ENCODE peak calls at places on chromosomes 5 and 9, in eight cellular contexts. L is uterus, M is ovary, X is suprapubic skin, H is HCT116, U is breast epithelium, R is prostate gland, B is IMR-90. S is an unnamed sample.

GRCh38 chr5:93800988-93801811 is 59.8 kb upstream of the POU5F2 start:
- DNase-seq in L (no peak), R (peak), X (no peak), U (no peak), M (no peak), H (peak), B (peak), S (no peak)

GRCh38 chr5:74386571-74387334 is 253.8 kb downstream of the ENC1 start:
- DNase-seq in B (peak), U (no peak), R (no peak), X (no peak), L (no peak), M (no peak), H (no peak), S (no peak)

GRCh38 chr9:120151149-120151548 is 428.8 kb downstream of the CDK5RAP2 start:
- DNase-seq in H (no peak), B (no peak), M (no peak), L (no peak), R (no peak), U (no peak), X (no peak), S (no peak)

GRCh38 chr5:161686149-161686548 is 628 bp downstream of the GABRA6 start:
- DNase-seq in L (no peak), U (no peak), R (no peak), B (no peak), H (no peak), X (no peak), M (no peak), S (no peak)

GRCh38 chr5:79255786-79256557 is 20.0 kb downstream of the JMY start:
- DNase-seq in R (no peak), X (no peak), H (peak), U (no peak), M (no peak), L (no peak), B (peak), S (no peak)

GRCh38 chr9:137506274-137506673 is 43.9 kb downstream of the PNPLA7 start:
- DNase-seq in M (no peak), L (no peak), X (no peak), R (no peak), H (no peak), B (no peak), U (no peak), S (no peak)

GRCh38 chr9:137972355-137972987 is 94.9 kb downstream of the CACNA1B start:
- DNase-seq in L (peak), X (no peak), M (peak), H (no peak), U (no peak), R (no peak), B (no peak), S (no peak)

GRCh38 chr9:114309096-114309495 is 13.8 kb upstream of the ORM1 start:
- DNase-seq in X (peak), R (no peak), U (no peak), M (peak), L (peak), B (no peak), H (no peak), S (no peak)

GRCh38 chr9:5557606-5558587 is 47.6 kb downstream of the PDCD1LG2 start:
- DNase-seq in X (no peak), L (peak), R (no peak), H (no peak), U (no peak), M (peak), B (no peak), S (no peak)

GRCh38 chr5:140312067-140312790 is 9.3 kb upstream of the PFDN1 start:
- DNase-seq in L (no peak), M (no peak), U (no peak), H (no peak), B (peak), R (no peak), X (no peak), S (no peak)

GRCh38 chr5:61464512-61464911 is 132.5 kb downstream of the ZSWIM6 start:
- DNase-seq in H (no peak), X (no peak), M (no peak), U (no peak), L (no peak), R (no peak), B (no peak), S (no peak)

GRCh38 chr9:137042751-137043727 is 2.9 kb downstream of the NPDC1 start:
- DNase-seq in X (no peak), R (no peak), H (no peak), U (no peak), L (no peak), M (no peak), B (no peak), S (no peak)

GRCh38 chr9:93525476-93525875 is 50.9 kb upstream of the PHF2 start:
- DNase-seq in R (no peak), M (no peak), X (no peak), B (no peak), H (no peak), L (no peak), U (no peak), S (no peak)

GRCh38 chr9:129036241-129036922 is at the start of gene MIGA2:
- DNase-seq in B (peak), R (peak), M (peak), U (peak), H (peak), L (peak), X (peak), S (peak)

GRCh38 chr9:81182421-81182820 is 506.9 kb downstream of the TLE1 start:
- DNase-seq in X (no peak), L (no peak), H (no peak), U (no peak), R (no peak), B (peak), M (no peak), S (no peak)

GRCh38 chr5:178413992-178414391 is 176.2 kb downstream of the COL23A1 start:
- DNase-seq in B (no peak), X (peak), L (no peak), U (no peak), H (no peak), M (no peak), R (no peak), S (no peak)

GRCh38 chr5:44389410-44389879 is at the start of gene FGF10:
- DNase-seq in B (no peak), U (no peak), L (peak), H (no peak), M (peak), X (no peak), R (no peak), S (peak)

GRCh38 chr5:11715797-11716196 is 188.4 kb downstream of the CTNND2 start:
- DNase-seq in B (no peak), R (no peak), L (no peak), U (no peak), X (no peak), M (no peak), H (no peak), S (no peak)

GRCh38 chr5:147479431-147479830 is 30.4 kb downstream of the DPYSL3 start:
- DNase-seq in U (no peak), L (no peak), M (no peak), R (no peak), H (no peak), X (no peak), B (no peak), S (no peak)

GRCh38 chr5:113140837-113141661 is 164.5 kb downstream of the DCP2 start:
- DNase-seq in B (peak), X (no peak), H (no peak), R (no peak), M (no peak), U (no peak), L (no peak), S (peak)

GRCh38 chr5:142605649-142606048 is 80.2 kb downstream of the FGF1 start:
- DNase-seq in L (no peak), M (no peak), U (no peak), H (no peak), R (no peak), B (peak), X (no peak), S (no peak)

GRCh38 chr9:132401791-132402190 is 4.8 kb downstream of the TTF1 start:
- DNase-seq in B (no peak), X (no peak), M (no peak), R (no peak), L (no peak), U (no peak), H (no peak), S (no peak)

GRCh38 chr5:116013207-116013777 is 19.0 kb upstream of the ARL14EPL start:
- DNase-seq in M (no peak), H (no peak), R (no peak), L (no peak), B (peak), X (no peak), U (no peak), S (no peak)

GRCh38 chr5:141850183-141850768 is 27.9 kb downstream of the PCDH1 start:
- DNase-seq in X (no peak), U (no peak), R (peak), B (peak), H (no peak), M (peak), L (peak), S (no peak)

GRCh38 chr9:86557063-86557766 is 203.0 kb upstream of the TUT7 start:
- DNase-seq in R (no peak), U (no peak), X (no peak), M (no peak), H (no peak), L (peak), B (peak), S (peak)

GRCh38 chr9:92196909-92197308 is 81.7 kb upstream of the SPTLC1 start:
- DNase-seq in X (no peak), H (no peak), B (peak), R (no peak), L (no peak), M (no peak), U (no peak), S (no peak)

GRCh38 chr5:124001216-124001615 is 489.2 kb downstream of the CSNK1G3 start:
- DNase-seq in X (no peak), U (no peak), M (no peak), R (no peak), H (no peak), B (no peak), L (no peak), S (no peak)

GRCh38 chr5:111779260-111780254 is 22.6 kb upstream of the NREP start:
- DNase-seq in X (no peak), R (no peak), L (no peak), U (no peak), M (no peak), H (no peak), B (peak), S (no peak)

GRCh38 chr5:74670377-74671038 is 14.5 kb upstream of the HEXB start:
- DNase-seq in M (no peak), H (no peak), U (no peak), B (no peak), R (no peak), X (no peak), L (no peak), S (no peak)

GRCh38 chr5:148730272-148730954 is 76.1 kb upstream of the HTR4 start:
- DNase-seq in H (no peak), R (no peak), B (peak), L (no peak), X (no peak), M (no peak), U (no peak), S (no peak)
- TF ChIP-seq POLR2A in H (no peak), R (no peak), B (no peak), L (no peak), X (no peak), M (no peak), U (no peak), S (no peak)

GRCh38 chr5:9613360-9613759 is 16.8 kb downstream of the TAS2R1 start:
- DNase-seq in X (no peak), U (no peak), M (no peak), L (no peak), B (no peak), H (no peak), R (no peak), S (no peak)

GRCh38 chr5:9617191-9617590 is 13.0 kb downstream of the TAS2R1 start:
- DNase-seq in B (no peak), R (no peak), H (no peak), U (no peak), M (no peak), L (no peak), X (no peak), S (no peak)

GRCh38 chr5:9621379-9621903 is 8.7 kb downstream of the TAS2R1 start:
- DNase-seq in M (no peak), U (no peak), B (peak), X (no peak), H (no peak), L (no peak), R (no peak), S (no peak)

GRCh38 chr5:9619331-9620092 is 10.6 kb downstream of the TAS2R1 start:
- DNase-seq in X (no peak), L (no peak), M (no peak), B (no peak), R (no peak), H (no peak), U (no peak), S (no peak)

GRCh38 chr5:9617739-9618504 is 12.2 kb downstream of the TAS2R1 start:
- DNase-seq in B (no peak), H (no peak), R (no peak), L (no peak), M (no peak), U (no peak), X (no peak), S (no peak)
- TF ChIP-seq CTCF in B (no peak), H (no peak), R (no peak), L (no peak), M (no peak), U (no peak), X (no peak), S (no peak)

GRCh38 chr5:82384025-82384750 is 106.0 kb upstream of the RPS23 start:
- DNase-seq in X (no peak), U (no peak), H (no peak), L (no peak), R (no peak), M (no peak), B (no peak), S (no peak)
- TF ChIP-seq POLR2A in X (no peak), U (no peak), H (no peak), L (no peak), R (no peak), M (no peak), B (no peak), S (no peak)

DNA sequence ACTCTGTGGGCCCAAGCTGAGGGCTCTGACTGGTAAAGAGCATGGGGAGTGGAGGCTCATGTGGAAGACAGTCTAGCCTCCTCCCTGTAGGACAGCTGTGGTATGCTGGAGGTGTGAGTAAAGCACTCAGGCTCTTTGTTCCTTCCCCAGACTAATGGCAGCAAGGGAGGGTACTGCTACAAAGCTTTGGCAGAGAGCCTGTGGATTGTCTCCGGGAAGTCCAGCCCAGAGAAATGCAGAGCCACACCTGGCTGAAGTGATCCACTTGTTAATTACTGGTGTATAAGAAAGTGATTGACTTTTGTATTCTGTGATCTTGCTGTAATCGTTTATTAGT is 161.7 kb downstream of the OXCT1 start:
- DNase-seq in B (no peak), X (no peak), L (no peak), U (no peak), M (no peak), R (no peak), H (no peak), S (no peak)
- TF ChIP-seq CTCF in B (no peak), X (no peak), L (no peak), U (no peak), M (no peak), R (no peak), H (no peak), S (no peak)

GRCh38 chr9:127424669-127424986 is 446 bp downstream of the ZNF79 start:
- DNase-seq in B (no peak), X (no peak), M (no peak), U (no peak), H (no peak), R (no peak), L (no peak), S (no peak)

GRCh38 chr9:127422133-127422782 is 1.9 kb upstream of the ZNF79 start:
- DNase-seq in R (no peak), H (no peak), U (no peak), B (no peak), M (no peak), L (no peak), X (no peak), S (no peak)

GRCh38 chr9:127423591-127423933 is 620 bp upstream of the ZNF79 start:
- DNase-seq in L (no peak), B (no peak), U (no peak), H (no peak), X (no peak), M (no peak), R (no peak), S (no peak)

GRCh38 chr9:127422787-127423186 is 1.4 kb upstream of the ZNF79 start:
- DNase-seq in R (no peak), H (no peak), B (no peak), X (no peak), L (no peak), U (no peak), M (no peak), S (no peak)

DNA sequence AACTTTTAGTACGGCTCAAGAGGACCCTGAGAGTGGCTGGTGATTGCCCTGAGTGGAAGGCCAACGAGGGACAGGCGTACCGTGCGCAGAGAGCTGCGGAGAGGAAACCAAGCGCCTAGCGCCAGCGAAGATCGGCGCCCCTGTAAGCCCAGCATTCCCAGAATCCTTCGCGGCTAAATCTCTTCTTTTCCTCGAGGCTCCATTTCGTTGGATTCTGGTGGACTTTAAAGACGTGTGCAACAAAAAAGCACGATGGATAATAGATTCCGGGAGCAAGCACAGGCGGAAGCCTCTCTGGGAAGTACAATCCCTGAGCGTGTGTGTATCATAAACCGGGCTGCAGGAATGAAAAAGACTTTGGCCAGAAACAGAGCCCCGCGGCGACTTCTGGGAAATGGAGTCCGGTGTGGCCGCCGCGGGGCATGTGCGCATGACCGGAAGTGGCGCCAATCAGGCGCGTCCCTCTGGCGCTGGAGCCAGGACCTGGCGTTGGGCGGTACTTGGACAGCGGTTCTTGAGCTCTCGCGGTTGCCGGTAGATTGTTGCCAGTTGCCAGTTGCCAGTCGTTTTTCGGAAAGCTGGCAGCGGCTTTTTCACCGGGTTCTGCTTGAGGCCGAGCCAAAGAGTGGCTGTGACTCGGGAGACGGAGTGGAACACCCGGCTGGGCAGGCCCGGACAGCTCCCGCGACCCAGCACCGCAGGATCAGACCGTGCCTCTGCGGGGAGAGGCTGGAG is at the start of gene ZNF79:
- DNase-seq in H (peak), R (peak), L (peak), B (peak), M (peak), U (peak), X (peak), S (peak)
- TF ChIP-seq POLR2A in H (peak), R (peak), L (peak), B (peak), M (peak), U (peak), X (peak), S (no peak)

GRCh38 chr5:145983461-145983860 is 47.1 kb downstream of the SH3RF2 start:
- DNase-seq in B (no peak), R (no peak), H (no peak), U (peak), M (no peak), L (no peak), X (no peak), S (no peak)
- TF ChIP-seq CTCF in B (no peak), R (no peak), H (no peak), U (no peak), M (no peak), L (no peak), X (no peak), S (no peak)

DNA sequence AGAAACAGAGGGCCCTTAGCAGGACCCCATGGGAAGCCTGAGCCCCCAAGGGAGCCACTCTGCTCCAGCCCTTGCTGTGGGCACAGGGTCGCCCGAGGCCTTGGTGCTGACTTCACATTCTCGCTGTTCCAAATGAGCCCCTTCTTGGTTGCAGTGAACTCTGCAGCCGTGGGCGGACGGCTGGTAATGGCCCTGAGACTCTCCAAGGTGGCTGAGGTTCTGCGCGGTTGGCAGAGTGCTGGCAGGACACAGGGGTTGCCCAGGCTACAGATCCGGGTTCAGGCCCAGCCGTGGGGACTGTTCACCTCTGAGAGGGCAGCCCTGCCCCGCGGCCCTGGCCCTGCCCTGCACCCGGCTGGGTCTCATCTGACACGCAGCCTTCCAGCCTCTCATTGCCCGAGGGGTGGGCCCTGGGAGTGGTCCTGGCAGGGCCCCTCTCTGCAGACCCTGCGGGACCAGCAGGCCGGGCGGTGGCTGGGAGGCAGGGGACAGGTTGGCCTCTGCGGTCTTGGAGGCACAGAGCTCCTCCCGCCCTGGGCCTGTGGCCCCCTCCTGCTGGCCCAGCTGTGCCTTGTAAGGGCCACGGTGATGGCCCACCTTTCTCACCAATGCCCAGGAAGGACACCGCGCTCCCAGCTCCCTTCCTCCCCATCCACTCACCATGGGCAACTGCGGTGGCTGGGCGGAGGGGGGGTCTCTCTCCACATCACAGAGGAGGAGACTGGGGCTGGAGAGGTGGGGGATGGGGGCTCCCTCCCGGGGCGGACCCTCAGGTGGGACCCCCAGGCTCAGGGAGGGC is 51.6 kb downstream of the AHRR start:
- DNase-seq in M (peak), B (no peak), R (peak), L (no peak), H (no peak), U (peak), X (peak), S (peak)
- TF ChIP-seq POLR2A in M (no peak), B (no peak), R (no peak), L (no peak), H (no peak), U (no peak), X (no peak), S (no peak)

S was measured in lower leg skin.